ENCODE peak calls at places on chromosomes 12 and 14, in five cellular contexts. M, L, A, J and K are unnamed samples.

GRCh38 chr12:127340381-127340780 is 926.6 kb upstream of the TMEM132C start:
- DNase-seq in A (no peak), J (no peak), L (no peak), M (no peak), K (no peak)

GRCh38 chr12:54956818-54957641 is 27.5 kb downstream of the TESPA1 start:
- DNase-seq in M (no peak), L (no peak), J (no peak), A (no peak), K (no peak)

GRCh38 chr14:53034688-53035087 is 83.8 kb upstream of the FERMT2 start:
- DNase-seq in A (no peak), L (no peak), J (no peak), M (no peak), K (no peak)

GRCh38 chr12:85468356-85469157 is 188.5 kb downstream of the ALX1 start:
- DNase-seq in A (no peak), J (peak; percentile 31), L (no peak), M (peak; percentile 51), K (no peak)

GRCh38 chr14:65949711-65950516 is 536.3 kb upstream of the CCDC196 start:
- DNase-seq in J (peak; percentile 18), L (peak; percentile 54), A (peak; percentile 33), M (no peak), K (peak; percentile 23)

GRCh38 chr14:93195316-93195999 is 10.3 kb downstream of the LYSET start:
- DNase-seq in J (no peak), M (no peak), L (no peak), A (no peak), K (no peak)

GRCh38 chr14:27623782-27624181 is 1025.9 kb upstream of the NOVA1 start:
- DNase-seq in J (no peak), M (no peak), L (no peak), A (no peak), K (no peak)

GRCh38 chr12:34396006-34396860 is 373.9 kb downstream of the ALG10 start:
- DNase-seq in L (peak; percentile 19), J (no peak), M (no peak), A (peak; percentile 3), K (peak; percentile 2)

GRCh38 chr12:111775205-111776193 is 8.8 kb downstream of the ALDH2 start:
- DNase-seq in A (peak; percentile 80), J (no peak), M (peak; percentile 21), L (peak; percentile 92), K (peak; percentile 82)

GRCh38 chr14:21414137-21414631 is 30.4 kb upstream of the SUPT16H start:
- DNase-seq in L (no peak), A (no peak), J (no peak), M (no peak), K (no peak)

GRCh38 chr12:26721800-26722199 is 111.2 kb downstream of the ITPR2 start:
- DNase-seq in L (no peak), A (no peak), J (no peak), M (no peak), K (no peak)

GRCh38 chr12:99707883-99708282 is 60.3 kb downstream of the GARIN6 start:
- DNase-seq in M (no peak), J (no peak), A (no peak), L (no peak), K (no peak)

GRCh38 chr12:83841620-83842019 is 1071.0 kb downstream of the SLC6A15 start:
- DNase-seq in L (no peak), A (no peak), M (no peak), J (no peak), K (no peak)

GRCh38 chr14:44962573-44963528 is 861 bp downstream of the TOGARAM1 start:
- DNase-seq in J (no peak), M (peak; percentile 1), A (peak; percentile 55), L (peak; percentile 66), K (peak; percentile 53)

GRCh38 chr14:84657866-84658385 is 872.0 kb upstream of the FLRT2 start:
- DNase-seq in A (no peak), J (no peak), L (no peak), M (no peak), K (no peak)

GRCh38 chr12:4960030-4960429 is 50.3 kb downstream of the KCNA1 start:
- DNase-seq in M (no peak), J (no peak), A (no peak), L (no peak), K (no peak)

GRCh38 chr12:13661005-13661887 is 320.2 kb downstream of the GRIN2B start:
- DNase-seq in L (no peak), J (no peak), M (peak; percentile 15), A (peak; percentile 37), K (peak; percentile 18)

GRCh38 chr12:51323966-51324895 is at the start of gene BIN2:
- DNase-seq in A (peak; percentile 30), M (peak; percentile 90), L (peak; percentile 75), J (no peak), K (no peak)

GRCh38 chr12:121452356-121453021 is 52.6 kb downstream of the RNF34 start:
- DNase-seq in A (no peak), J (peak; percentile 46), M (peak; percentile 93), L (no peak), K (peak; percentile 38)

GRCh38 chr12:43098078-43098477 is 453.9 kb downstream of the ADAMTS20 start:
- DNase-seq in L (no peak), A (no peak), J (no peak), M (no peak), K (no peak)

GRCh38 chr14:55547650-55548315 is 32.2 kb upstream of the KTN1 start:
- DNase-seq in J (no peak), L (no peak), A (no peak), M (no peak), K (no peak)

GRCh38 chr14:39364509-39364908 is 67.7 kb downstream of the FBXO33 start:
- DNase-seq in M (no peak), J (no peak), L (no peak), A (no peak), K (no peak)

DNA sequence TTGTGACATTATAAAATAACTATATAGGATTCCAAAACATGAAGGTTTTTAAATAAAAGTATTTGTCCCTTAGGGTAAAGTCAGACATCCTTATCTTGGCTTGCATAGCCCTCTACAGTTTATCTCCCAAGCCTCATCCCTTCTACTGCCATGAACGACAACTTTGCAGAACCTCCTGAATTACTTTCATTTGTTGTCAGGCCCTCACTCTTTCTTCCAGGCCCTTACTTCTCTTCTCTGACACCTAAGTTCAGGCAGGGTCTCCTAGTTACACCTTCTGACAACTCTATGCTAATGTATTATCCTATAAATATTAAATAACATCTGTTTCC is 115.6 kb upstream of the MDM1 start:
- DNase-seq in J (no peak), M (no peak), L (no peak), A (no peak), K (no peak)
- H3K27ac ChIP-seq in J (no peak overlapping the region), M (no peak overlapping the region), L (no peak overlapping the region), A (no peak overlapping the region), K (no peak overlapping the region)

GRCh38 chr12:102814691-102815367 is 102.2 kb downstream of the PAH start:
- DNase-seq in L (no peak), M (no peak), A (peak; percentile 38), J (no peak), K (peak; percentile 33)
- H3K27ac ChIP-seq in L (no peak overlapping the region), M (no peak overlapping the region), A (peak overlapping the region; percentile 27), J (no peak overlapping the region), K (no peak overlapping the region)

GRCh38 chr12:104219361-104219892 is 3.8 kb downstream of the TXNRD1 start:
- DNase-seq in L (no peak), M (peak; percentile 32), A (peak; percentile 54), J (peak; percentile 81), K (peak; percentile 60)
- H3K27ac ChIP-seq in L (peak overlapping the region; percentile 79), M (no peak overlapping the region), A (peak overlapping the region; percentile 90), J (peak overlapping the region; percentile 99), K (peak overlapping the region; percentile 86)

DNA sequence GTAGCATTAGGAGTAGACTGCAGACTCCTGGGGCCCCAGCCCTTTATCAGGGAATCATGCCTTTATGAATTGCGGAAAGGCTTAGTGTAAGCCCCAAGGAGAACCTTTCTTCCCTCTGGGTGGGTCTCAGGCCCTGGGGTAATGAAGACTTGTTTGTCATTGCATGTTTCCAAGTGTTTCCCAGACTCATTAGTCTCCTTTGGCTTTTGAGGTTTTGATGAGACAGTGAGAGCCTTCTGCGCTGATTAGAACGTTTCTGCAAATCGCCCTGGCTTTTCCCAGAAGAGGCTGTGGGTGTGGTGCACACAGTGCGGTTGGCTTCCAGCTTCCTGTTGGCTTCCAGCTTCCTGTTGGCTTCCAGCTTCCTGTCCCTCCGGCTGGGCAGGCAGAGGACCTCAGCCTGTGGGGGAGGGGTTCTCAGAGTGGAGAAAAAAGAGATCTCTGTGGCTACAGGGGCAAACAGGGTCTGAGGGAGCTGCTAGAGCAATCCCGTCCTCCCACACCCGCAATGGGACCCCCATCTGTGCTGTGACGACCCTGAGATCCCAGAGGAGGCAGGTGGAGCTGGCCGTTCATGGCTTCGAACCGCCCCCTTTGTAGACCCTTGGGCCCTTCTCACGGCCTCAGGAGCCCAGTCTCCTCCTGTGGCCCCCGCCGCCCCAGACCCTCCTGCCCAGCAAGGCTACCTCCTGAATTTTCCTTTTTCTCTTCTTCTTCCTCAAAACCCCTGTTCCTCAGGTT is 42.1 kb downstream of the GPR68 start:
- DNase-seq in L (peak; percentile 59), M (no peak), J (no peak), A (peak; percentile 29), K (peak; percentile 43)
- H3K27ac ChIP-seq in L (peak overlapping the region; percentile 29), M (no peak overlapping the region), J (no peak overlapping the region), A (no peak overlapping the region), K (no peak overlapping the region)